ENCODE peak calls at places on chromosomes 6 and 20, in seven cellular contexts. Z, V, H, Y, O, X and E are unnamed samples.
A peak's percentile ranks its signal among the peaks of the same experiment; 100 is the strongest.

GRCh38 chr6:156190270-156190669 is 586.9 kb upstream of the ARID1B start:
- DNase-seq in V (no peak), H (no peak), Y (no peak), Z (no peak), X (no peak), O (no peak), E (no peak)

GRCh38 chr6:37495199-37495913 is 4.3 kb downstream of the CCDC167 start:
- DNase-seq in O (no peak), X (no peak), V (no peak), H (no peak), Z (no peak), Y (no peak), E (no peak)

GRCh38 chr6:96702626-96703025 is 134.7 kb downstream of the GPR63 start:
- DNase-seq in O (no peak), Z (peak; percentile 81), X (no peak), H (no peak), Y (no peak), V (no peak), E (no peak)

GRCh38 chr20:31751126-31751525 is 12.0 kb downstream of the TPX2 start:
- DNase-seq in O (no peak), Y (no peak), X (no peak), H (no peak), Z (no peak), V (no peak), E (no peak)

GRCh38 chr6:37802810-37803209 is 16.7 kb upstream of the ZFAND3 start:
- DNase-seq in Y (no peak), X (no peak), Z (no peak), H (no peak), O (no peak), V (no peak), E (no peak)

GRCh38 chr20:14235355-14235754 is 102.1 kb downstream of the FLRT3 start:
- DNase-seq in V (no peak), X (no peak), Y (no peak), Z (no peak), H (no peak), O (peak; percentile 9), E (no peak)

GRCh38 chr20:16612708-16613107 is 39.5 kb upstream of the KIF16B start:
- DNase-seq in H (no peak), Y (no peak), V (no peak), X (no peak), O (no peak), Z (no peak), E (no peak)

GRCh38 chr20:59954718-59955117 is 3.5 kb upstream of the CDH26 start:
- DNase-seq in X (no peak), Z (no peak), O (no peak), V (no peak), H (no peak), Y (no peak), E (no peak)

GRCh38 chr20:38222923-38223742 is 37.4 kb downstream of the KIAA1755 start:
- DNase-seq in X (no peak), O (no peak), Z (no peak), H (no peak), V (no peak), Y (no peak), E (peak; percentile 12)

GRCh38 chr20:16710781-16711180 is 19.0 kb upstream of the SNRPB2 start:
- DNase-seq in O (no peak), Y (no peak), X (no peak), H (no peak), Z (no peak), V (no peak), E (no peak)

GRCh38 chr6:37631295-37631694 is 66.4 kb downstream of the MDGA1 start:
- DNase-seq in Z (no peak), H (no peak), O (no peak), V (no peak), X (no peak), Y (no peak), E (no peak)

GRCh38 chr6:4794140-4794707 is 18.0 kb downstream of the CDYL start:
- DNase-seq in Y (no peak), V (no peak), H (peak; percentile 75), O (peak; percentile 30), Z (no peak), X (no peak), E (no peak)

GRCh38 chr6:151191477-151191995 is 48.2 kb upstream of the AKAP12 start:
- DNase-seq in O (no peak), Z (no peak), H (no peak), X (no peak), V (no peak), Y (no peak), E (no peak)

GRCh38 chr20:57270204-57270937 is 3.9 kb upstream of the BMP7 start:
- DNase-seq in X (no peak), O (no peak), H (no peak), Z (no peak), V (no peak), Y (no peak), E (no peak)

GRCh38 chr6:121382467-121383121 is 48.3 kb upstream of the TBC1D32 start:
- DNase-seq in X (no peak), V (no peak), Y (no peak), H (peak; percentile 87), Z (peak; percentile 11), O (peak; percentile 89), E (no peak)

GRCh38 chr20:31516651-31517050 is 2.4 kb downstream of the HM13 start:
- DNase-seq in Z (no peak), X (no peak), V (no peak), H (no peak), Y (no peak), O (no peak), E (no peak)

GRCh38 chr6:163329991-163330390 is 84.5 kb upstream of the QKI start:
- DNase-seq in H (no peak), V (no peak), Z (no peak), X (no peak), O (no peak), Y (no peak), E (peak; percentile 53)

GRCh38 chr6:37314803-37315515 is 38.8 kb upstream of the RNF8 start:
- DNase-seq in Z (peak; percentile 43), Y (no peak), O (peak; percentile 85), X (peak; percentile 8), V (peak; percentile 15), H (peak; percentile 28), E (no peak)

GRCh38 chr6:129267028-129267427 is 384.1 kb downstream of the LAMA2 start:
- DNase-seq in O (no peak), Z (no peak), H (no peak), X (no peak), Y (no peak), V (peak; percentile 13), E (no peak)

GRCh38 chr20:32456869-32457421 is 98.8 kb downstream of the ASXL1 start:
- DNase-seq in Z (peak; percentile 68), H (no peak), O (peak; percentile 90), X (no peak), V (no peak), Y (no peak), E (no peak)

GRCh38 chr20:34562643-34563042 is 4.1 kb downstream of the MAP1LC3A start:
- DNase-seq in O (no peak), V (no peak), Y (no peak), H (no peak), X (no peak), Z (no peak), E (no peak)

GRCh38 chr20:50521709-50522674 is 11.8 kb downstream of the PTPN1 start:
- DNase-seq in Z (no peak), H (no peak), X (no peak), O (no peak), V (no peak), Y (no peak), E (no peak)
- H3K4me1 ChIP-seq in Z (peaks cover 34% of the 10 kb centered on the region), H (peaks cover 27% of the 10 kb centered on the region), X (peaks cover 90% of the 10 kb centered on the region), O (peaks cover 37% of the 10 kb centered on the region), V (peaks cover 6% of the 10 kb centered on the region), Y (peaks cover 99% of the 10 kb centered on the region), E (peaks cover 13% of the 10 kb centered on the region)

DNA sequence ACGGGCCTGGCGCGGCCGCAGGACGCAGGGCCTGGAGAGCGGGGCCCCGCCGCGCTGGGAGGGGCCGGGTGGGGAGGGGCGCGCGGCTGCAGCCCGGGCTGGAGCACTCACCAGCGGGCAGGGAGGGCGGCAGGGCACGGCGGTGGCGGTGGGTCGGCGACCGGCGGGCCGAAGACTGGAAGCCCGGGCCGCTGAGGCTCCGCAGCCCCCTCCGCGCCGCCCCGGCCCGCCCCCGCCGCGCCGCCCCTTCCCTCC is at the start of gene GATA5:
- DNase-seq in Z (no peak), X (no peak), Y (no peak), V (no peak), H (no peak), O (peak; percentile 85), E (no peak)
- H3K4me3 ChIP-seq in Z (no peak within 1 kb of the TSS), X (no peak within 1 kb of the TSS), Y (peak within 1 kb of the TSS; percentile 53), V (peak within 1 kb of the TSS; percentile 51), H (no peak within 1 kb of the TSS), O (peak within 1 kb of the TSS; percentile 85), E (peak within 1 kb of the TSS; percentile 10)

DNA sequence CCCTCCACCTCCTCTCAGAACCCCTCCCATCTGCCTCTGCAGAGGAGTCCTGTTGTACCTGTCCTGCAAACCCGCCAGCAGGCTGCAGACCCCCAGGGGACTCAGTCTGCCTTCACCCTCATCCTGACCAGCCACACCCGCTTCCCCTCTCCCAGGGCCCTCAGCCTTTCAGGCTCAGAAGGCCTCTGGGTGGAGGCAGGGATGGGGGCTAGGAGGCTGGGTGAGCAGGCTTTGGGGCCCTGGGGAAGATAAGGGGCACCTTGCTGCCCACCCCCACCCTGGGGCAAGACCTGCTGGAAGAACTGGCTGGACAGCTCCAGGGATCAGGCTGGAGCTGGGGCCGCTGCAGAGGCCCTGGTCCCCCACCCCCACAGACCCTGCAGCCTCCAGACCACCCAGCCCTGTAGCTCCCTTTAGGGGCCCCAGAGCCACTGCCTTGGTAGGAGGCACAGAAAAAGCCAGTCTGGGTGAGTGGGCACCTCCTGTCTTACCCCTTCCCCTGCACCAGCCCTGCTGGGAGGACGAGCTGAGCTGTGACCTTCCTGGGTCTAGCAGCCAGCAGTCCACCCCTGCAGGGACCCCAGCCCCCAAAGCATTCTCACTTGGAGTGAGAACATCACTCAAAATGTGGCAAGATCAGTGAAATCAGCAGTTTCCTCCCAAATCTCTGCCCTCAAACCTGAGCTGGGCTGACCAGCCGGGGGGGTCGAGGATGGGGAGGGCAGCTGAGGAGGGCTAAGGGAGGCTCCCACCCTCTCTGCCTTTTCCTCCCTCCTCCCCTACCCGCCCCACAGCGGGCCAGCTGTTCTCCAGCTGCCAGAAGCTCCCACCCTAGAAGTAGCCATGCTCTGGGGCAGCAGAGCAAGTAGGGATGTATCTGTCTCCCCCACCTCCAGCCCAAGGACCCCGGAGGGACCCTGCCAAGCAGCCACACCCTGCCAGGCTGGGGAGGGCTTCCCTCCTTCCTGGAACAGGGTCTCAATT is 5.0 kb downstream of the TEAD3 start:
- DNase-seq in V (no peak), Y (no peak), X (no peak), H (no peak), Z (no peak), O (peak; percentile 55), E (no peak)
- H3K4me1 ChIP-seq in V (peaks cover 36% of the 10 kb centered on the region), Y (peaks cover 85% of the 10 kb centered on the region), X (peaks cover 6% of the 10 kb centered on the region), H (peaks cover 28% of the 10 kb centered on the region), Z (peaks cover 60% of the 10 kb centered on the region), O (peaks cover 87% of the 10 kb centered on the region), E (peaks cover 89% of the 10 kb centered on the region)

DNA sequence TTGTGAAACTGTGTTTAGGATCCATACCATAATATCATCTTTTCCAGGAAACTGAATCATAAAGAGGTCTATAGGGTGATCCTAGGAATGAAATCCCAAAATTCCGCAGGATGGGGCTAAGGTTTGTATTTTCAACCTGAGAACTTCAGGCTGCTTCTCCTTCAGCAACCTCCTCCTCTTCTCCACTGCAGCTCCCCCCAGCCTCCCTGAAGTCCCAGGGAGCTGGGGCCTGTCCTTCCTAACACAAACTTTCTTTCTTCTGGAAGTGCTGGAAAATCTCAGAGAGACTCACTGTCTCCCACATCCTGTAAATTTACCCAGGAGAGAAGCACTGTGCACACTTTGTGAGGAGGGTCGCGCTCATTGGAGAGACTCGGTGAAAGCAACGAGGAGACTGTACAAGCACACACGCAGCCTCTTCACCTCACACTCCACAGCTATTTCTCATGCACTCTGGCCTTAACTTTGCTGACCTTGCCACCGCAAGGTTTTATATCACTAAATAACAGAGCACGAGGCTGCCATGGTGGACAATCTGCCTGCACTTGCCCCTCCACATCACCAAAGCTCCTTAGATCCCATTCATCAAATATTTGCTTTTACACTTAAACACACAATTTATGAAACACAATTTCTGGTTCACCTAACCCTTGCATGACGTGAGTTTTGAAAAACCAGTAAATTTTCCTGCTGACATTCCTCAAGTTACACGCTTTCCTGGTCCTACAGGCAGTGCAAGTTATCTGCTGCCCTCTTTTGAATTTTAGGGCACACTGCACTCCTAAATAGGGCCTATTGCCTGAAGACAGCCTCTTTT is 14.3 kb downstream of the ID4 start:
- DNase-seq in O (peak; percentile 84), H (peak; percentile 31), X (no peak), V (no peak), Z (peak; percentile 87), Y (no peak), E (no peak)
- H3K4me3 ChIP-seq in O (no peak overlapping the region), H (no peak overlapping the region), X (no peak overlapping the region), V (no peak overlapping the region), Z (no peak overlapping the region), Y (no peak overlapping the region), E (no peak overlapping the region)